ENCODE peak calls at places on chromosomes 7 and 10, in four cellular contexts. U, Q, Y and K are unnamed samples. For H3K4me1, the result is how much of the 10 kb centered on the place peaks cover.

GRCh38 chr10:119190353-119190752 is 11.7 kb upstream of the PRDX3 start:
- DNase-seq in U (no peak), Q (no peak), Y (no peak), K (no peak)

GRCh38 chr7:31067491-31067890 is 15.4 kb downstream of the ADCYAP1R1 start:
- DNase-seq in U (no peak), Q (no peak), Y (no peak), K (no peak)

GRCh38 chr10:103917326-103918052 is 495 bp downstream of the STN1 start:
- DNase-seq in U (peak), Q (no peak), Y (no peak), K (peak)

GRCh38 chr7:142811154-142811737 is 40.5 kb downstream of the PRSS2 start:
- DNase-seq in U (no peak), Q (no peak), Y (peak), K (no peak)

GRCh38 chr7:156725074-156725473 is 84.5 kb downstream of the RNF32 start:
- DNase-seq in U (no peak), Q (no peak), Y (no peak), K (no peak)

GRCh38 chr7:78395298-78396120 is 596.9 kb downstream of the PHTF2 start:
- DNase-seq in U (no peak), Q (no peak), Y (no peak), K (no peak)

GRCh38 chr10:69317175-69318086 is 39.1 kb downstream of the HK1 start:
- DNase-seq in U (no peak), Q (no peak), Y (no peak), K (no peak)

GRCh38 chr7:131173148-131173890 is 154.4 kb upstream of the MKLN1 start:
- DNase-seq in U (no peak), Q (no peak), Y (no peak), K (no peak)

GRCh38 chr10:76717141-76717540 is 920.5 kb downstream of the KCNMA1 start:
- DNase-seq in U (no peak), Q (no peak), Y (no peak), K (no peak)

GRCh38 chr10:76723781-76724336 is 913.7 kb downstream of the KCNMA1 start:
- DNase-seq in U (no peak), Q (no peak), Y (no peak), K (no peak)

GRCh38 chr10:76721891-76722505 is 915.6 kb downstream of the KCNMA1 start:
- DNase-seq in U (no peak), Q (no peak), Y (no peak), K (no peak)

DNA sequence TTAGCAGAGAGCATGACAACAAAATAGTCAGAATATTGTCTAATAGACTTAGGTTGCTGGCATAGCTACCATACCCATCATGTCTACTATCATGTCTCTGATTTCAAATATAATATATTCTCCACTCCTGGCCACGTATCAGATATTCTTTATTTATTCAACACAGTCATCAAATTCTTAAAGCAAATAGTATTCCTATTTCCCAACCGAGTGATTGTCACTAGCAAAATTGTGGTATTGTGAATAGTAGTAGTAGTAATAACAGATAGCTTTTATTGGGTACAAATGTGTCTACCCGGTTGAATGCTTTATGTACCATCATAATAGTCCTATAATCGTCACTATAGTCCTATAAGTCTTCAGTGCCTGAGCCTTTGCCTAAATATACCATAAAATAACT is 918.6 kb downstream of the KCNMA1 start:
- DNase-seq in U (no peak), Q (no peak), Y (no peak), K (no peak)
- H3K4me1 ChIP-seq in U (under half), Q (under half), Y (under half), K (under half)

GRCh38 chr10:93471110-93471651 is 11.0 kb downstream of the MYOF start:
- DNase-seq in U (no peak), Q (no peak), Y (peak), K (no peak)
- H3K27ac ChIP-seq in U (peak), Q (no peak), Y (peak), K (peak)

GRCh38 chr7:149624419-149625338 is 127.1 kb upstream of the ZNF746 start:
- DNase-seq in U (peak), Q (peak), Y (peak), K (peak)

GRCh38 chr7:149622444-149623210 is 125.0 kb upstream of the ZNF746 start:
- DNase-seq in U (no peak), Q (no peak), Y (no peak), K (no peak)

GRCh38 chr7:149625947-149626392 is 128.4 kb upstream of the ZNF746 start:
- DNase-seq in U (no peak), Q (no peak), Y (peak), K (no peak)

GRCh38 chr7:149625339-149625946 is 127.8 kb upstream of the ZNF746 start:
- DNase-seq in U (no peak), Q (peak), Y (peak), K (peak)

DNA sequence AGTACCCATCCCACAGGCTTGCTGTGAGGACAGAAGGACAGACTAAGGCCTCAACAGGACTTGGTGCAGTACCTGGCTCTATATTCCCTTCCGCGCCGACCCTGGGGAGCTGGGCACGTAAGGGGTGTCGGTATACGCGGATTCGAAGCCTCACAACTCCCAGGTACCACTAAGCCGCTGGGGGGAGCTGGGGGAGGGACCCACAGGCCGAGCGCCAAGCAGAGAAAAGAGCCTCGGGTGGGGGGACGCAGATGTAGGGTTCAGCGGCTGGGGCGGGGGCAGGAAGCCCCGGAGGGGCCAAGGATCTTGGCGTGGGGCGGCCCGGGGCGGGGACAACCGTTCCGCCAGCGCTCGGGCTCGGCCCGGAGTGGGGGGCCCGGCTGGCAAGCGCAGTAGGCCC is 126.4 kb upstream of the ZNF746 start:
- DNase-seq in U (no peak), Q (peak), Y (peak), K (peak)
- TF ChIP-seq CTCF in U (no peak), Q (no peak), Y (no peak), K (no peak)

GRCh38 chr7:45171946-45172345 is 14.4 kb downstream of the RAMP3 start:
- DNase-seq in U (peak), Q (no peak), Y (no peak), K (peak)

GRCh38 chr7:45174328-45174610 is 16.7 kb downstream of the RAMP3 start:
- DNase-seq in U (peak), Q (no peak), Y (no peak), K (peak)

GRCh38 chr7:45176091-45176490 is 18.5 kb downstream of the RAMP3 start:
- DNase-seq in U (peak), Q (no peak), Y (no peak), K (no peak)

GRCh38 chr7:45174966-45175765 is 17.6 kb downstream of the RAMP3 start:
- DNase-seq in U (peak), Q (no peak), Y (no peak), K (no peak)

DNA sequence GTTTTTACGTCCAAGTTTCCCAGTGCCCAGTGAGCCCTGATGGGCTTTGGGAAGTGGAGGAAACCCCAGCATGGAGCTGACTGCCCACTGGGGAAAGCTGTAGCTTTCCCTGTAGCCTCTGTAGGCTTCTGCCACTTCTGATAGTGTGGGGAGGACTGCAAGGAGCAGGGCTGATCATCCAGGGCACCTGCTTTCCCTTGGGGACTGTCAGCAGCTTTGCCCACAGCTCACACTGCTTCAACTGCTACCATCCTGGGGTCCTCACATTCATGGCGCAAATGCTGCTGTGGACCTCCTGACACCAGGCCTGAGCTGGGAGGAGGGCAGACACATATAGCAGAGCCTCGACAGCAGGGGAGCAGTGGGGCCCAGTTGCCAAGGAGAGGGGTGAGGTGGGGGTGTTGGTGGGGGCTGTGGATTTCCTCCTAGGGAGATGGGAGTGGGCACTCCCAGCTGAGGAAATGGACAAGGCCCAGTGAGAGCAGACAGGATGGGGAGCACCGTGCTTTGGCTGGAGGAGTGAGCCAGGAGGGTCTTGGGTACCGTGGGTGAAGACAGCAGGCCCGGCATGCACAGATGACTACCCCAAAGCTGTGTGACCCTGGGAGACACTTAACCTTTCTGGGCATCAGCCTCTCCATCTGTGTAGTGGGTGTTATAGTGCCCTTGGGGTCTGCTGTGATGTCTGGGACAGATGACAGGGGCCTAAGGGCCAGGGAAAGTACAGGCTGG is 16.2 kb downstream of the RAMP3 start:
- DNase-seq in U (peak), Q (no peak), Y (no peak), K (peak)
- H3K4me1 ChIP-seq in U (under half), Q (under half), Y (under half), K (under half)

GRCh38 chr7:28166982-28167715 is 13.4 kb downstream of the JAZF1 start:
- DNase-seq in U (no peak), Q (no peak), Y (no peak), K (no peak)
- H3K27ac ChIP-seq in U (no peak), Q (no peak), Y (no peak), K (no peak)

GRCh38 chr7:74625446-74625845 is 32.1 kb upstream of the GTF2I start:
- DNase-seq in U (no peak), Q (no peak), Y (peak), K (no peak)
- TF ChIP-seq CTCF in U (no peak), Q (no peak), Y (peak), K (no peak)

GRCh38 chr10:34701194-34701593 is 113.9 kb downstream of the PARD3 start:
- DNase-seq in U (no peak), Q (no peak), Y (no peak), K (no peak)
- H3K4me1 ChIP-seq in U (half or more), Q (under half), Y (under half), K (under half)

DNA sequence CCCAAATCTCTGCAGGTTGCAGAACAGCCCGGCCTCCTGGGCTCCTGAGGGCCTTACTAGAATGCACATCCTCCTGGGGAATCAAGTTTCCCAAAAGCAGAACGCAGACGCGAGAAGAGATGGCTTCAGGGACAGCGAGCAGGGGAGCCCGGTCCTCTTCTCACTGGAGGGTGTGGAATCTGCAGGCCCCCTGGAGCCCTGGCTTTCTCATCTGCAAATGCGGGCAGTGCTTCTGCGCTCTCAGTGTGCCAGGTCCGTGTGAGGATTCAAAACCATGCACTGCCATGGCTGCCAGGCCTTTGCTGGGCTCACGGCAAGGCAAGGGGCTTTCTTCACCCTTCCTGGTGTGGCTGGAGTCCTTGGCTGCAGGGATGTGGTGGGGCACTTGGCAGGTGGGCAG is 330.9 kb upstream of the MKI67 start:
- DNase-seq in U (no peak), Q (no peak), Y (no peak), K (no peak)
- H3K27ac ChIP-seq in U (no peak), Q (no peak), Y (no peak), K (no peak)